ENCODE peak calls at places on chromosome 16, in seven cellular contexts. One of them, this sample, is unnamed.
A peak's percentile ranks its signal among the peaks of the same experiment; 100 is the strongest.

GRCh38 chr16:86854058-86854621 is 275.8 kb downstream of the FOXL1 start:
- DNase-seq in cardiac muscle cell: no peak
- DNase-seq in brain microvascular endothelial cell: no peak
- DNase-seq in Ammon's horn: no peak
- DNase-seq in AG20443: peak; percentile 89
- DNase-seq in Peyer's patch: no peak
- DNase-seq in Right ventricle myocardium superior: no peak
- DNase-seq in this sample: no peak

GRCh38 chr16:28623172-28623711 is 13.4 kb upstream of the SULT1A1 start:
- DNase-seq in Right ventricle myocardium superior: peak; percentile 59
- DNase-seq in Ammon's horn: peak; percentile 61
- DNase-seq in Peyer's patch: peak; percentile 78
- DNase-seq in brain microvascular endothelial cell: no peak
- DNase-seq in AG20443: peak; percentile 36
- DNase-seq in cardiac muscle cell: no peak
- DNase-seq in this sample: peak; percentile 55

GRCh38 chr16:53773150-53773846 is 69.3 kb downstream of the FTO start:
- DNase-seq in cardiac muscle cell: peak; percentile 82
- DNase-seq in Peyer's patch: no peak
- DNase-seq in brain microvascular endothelial cell: peak; percentile 73
- DNase-seq in Right ventricle myocardium superior: no peak
- DNase-seq in Ammon's horn: peak; percentile 83
- DNase-seq in AG20443: peak; percentile 61
- DNase-seq in this sample: no peak

GRCh38 chr16:85052536-85052935 is 24.9 kb downstream of the KIAA0513 start:
- DNase-seq in cardiac muscle cell: no peak
- DNase-seq in brain microvascular endothelial cell: no peak
- DNase-seq in AG20443: no peak
- DNase-seq in Peyer's patch: no peak
- DNase-seq in Ammon's horn: no peak
- DNase-seq in Right ventricle myocardium superior: no peak
- DNase-seq in this sample: no peak

GRCh38 chr16:70778901-70779309 is 22.1 kb downstream of the VAC14 start:
- DNase-seq in AG20443: peak; percentile 92
- DNase-seq in brain microvascular endothelial cell: peak; percentile 83
- DNase-seq in cardiac muscle cell: peak; percentile 77
- DNase-seq in Right ventricle myocardium superior: peak; percentile 65
- DNase-seq in Ammon's horn: no peak
- DNase-seq in Peyer's patch: peak; percentile 56
- DNase-seq in this sample: no peak

GRCh38 chr16:57623251-57624043 is 5.0 kb upstream of the ADGRG1 start:
- DNase-seq in cardiac muscle cell: no peak
- DNase-seq in Right ventricle myocardium superior: peak; percentile 44
- DNase-seq in AG20443: no peak
- DNase-seq in brain microvascular endothelial cell: peak; percentile 63
- DNase-seq in Ammon's horn: peak; percentile 90
- DNase-seq in Peyer's patch: no peak
- DNase-seq in this sample: no peak

GRCh38 chr16:8859913-8860881 is 8.6 kb downstream of the CARHSP1 start:
- DNase-seq in Right ventricle myocardium superior: peak; percentile 67
- DNase-seq in Ammon's horn: no peak
- DNase-seq in AG20443: peak; percentile 49
- DNase-seq in Peyer's patch: no peak
- DNase-seq in brain microvascular endothelial cell: peak; percentile 40
- DNase-seq in cardiac muscle cell: no peak
- DNase-seq in this sample: no peak

GRCh38 chr16:65534121-65534528 is 412.3 kb upstream of the CDH11 start:
- DNase-seq in AG20443: peak; percentile 21
- DNase-seq in Peyer's patch: no peak
- DNase-seq in Ammon's horn: no peak
- DNase-seq in Right ventricle myocardium superior: no peak
- DNase-seq in brain microvascular endothelial cell: no peak
- DNase-seq in cardiac muscle cell: no peak
- DNase-seq in this sample: no peak

This sample was measured in memory B cell.